ENCODE peak calls at places on chromosomes 16 and 17, in seven cellular contexts. W is cortex of kidney; I is nephron progenitor cell; H is adipocyte; G is cardiac muscle cell; B is IMR-90; S is stimulated activated CD4-positive, alpha-beta T cell treated with anti-CD3 and anti-CD28 coated beads, Interleukin-4, amount 100 ng/mL, for 48 hours. J is an unnamed sample.

GRCh38 chr17:64920026-64920418 is 744 bp upstream of the LRRC37A3 start:
- DNase-seq in I (no peak), G (no peak), H (peak; percentile 46), W (no peak), B (no peak), S (no peak), J (no peak)

GRCh38 chr17:70699408-70699807 is 530.1 kb downstream of the KCNJ2 start:
- DNase-seq in G (no peak), S (no peak), W (no peak), B (no peak), H (no peak), I (no peak), J (no peak)

GRCh38 chr16:3945751-3946603 is 65.5 kb upstream of the CREBBP start:
- DNase-seq in W (no peak), H (peak; percentile 97), B (peak; percentile 99), S (no peak), G (peak; percentile 69), I (no peak), J (no peak)

GRCh38 chr17:76153640-76154039 is 12.6 kb upstream of the FOXJ1 start:
- DNase-seq in B (peak; percentile 12), W (no peak), H (peak; percentile 9), I (no peak), G (no peak), S (no peak), J (no peak)

GRCh38 chr17:2571523-2572303 is 21.7 kb upstream of the PAFAH1B1 start:
- DNase-seq in B (no peak), S (no peak), I (no peak), H (no peak), G (no peak), W (no peak), J (no peak)

GRCh38 chr16:70159355-70160348 is 13.9 kb upstream of the CLEC18C start:
- DNase-seq in W (no peak), S (no peak), B (peak; percentile 58), H (peak; percentile 50), G (peak; percentile 20), I (no peak), J (peak; percentile 50)

GRCh38 chr16:85602831-85603755 is 10.0 kb upstream of the GSE1 start:
- DNase-seq in H (no peak), W (no peak), S (no peak), G (no peak), I (no peak), B (no peak), J (no peak)

GRCh38 chr17:30021708-30022317 is 80.4 kb downstream of the EFCAB5 start:
- DNase-seq in S (no peak), W (no peak), H (peak; percentile 78), G (peak; percentile 67), I (peak; percentile 14), B (peak; percentile 61), J (no peak)

GRCh38 chr17:57869599-57870282 is 19.9 kb upstream of the MRPS23 start:
- DNase-seq in I (no peak), W (no peak), G (no peak), S (no peak), B (peak; percentile 97), H (peak; percentile 84), J (no peak)

GRCh38 chr16:10852948-10853347 is 24.1 kb upstream of the CIITA start:
- DNase-seq in B (no peak), I (no peak), H (no peak), W (no peak), S (no peak), G (no peak), J (no peak)

GRCh38 chr17:79841369-79842135 is 2.3 kb upstream of the CBX4 start:
- DNase-seq in S (no peak), G (no peak), B (no peak), I (peak; percentile 39), H (no peak), W (no peak), J (no peak)

GRCh38 chr17:78791840-78792709 is 10.0 kb upstream of the CYTH1 start:
- DNase-seq in I (no peak), H (no peak), G (no peak), B (no peak), S (no peak), W (no peak), J (no peak)

GRCh38 chr17:28334176-28334575 is 1.1 kb downstream of the IFT20 start:
- DNase-seq in W (no peak), B (peak; percentile 19), G (no peak), S (no peak), I (no peak), H (peak; percentile 37), J (no peak)

GRCh38 chr17:2703181-2703580 is 8.4 kb downstream of the CLUH start:
- DNase-seq in B (no peak), S (no peak), I (no peak), W (no peak), H (no peak), G (no peak), J (no peak)

GRCh38 chr17:75078097-75079022 is 9.4 kb upstream of the SLC16A5 start:
- DNase-seq in B (peak; percentile 78), I (no peak), W (no peak), S (no peak), H (peak; percentile 77), G (no peak), J (no peak)

GRCh38 chr17:40364121-40364861 is at the start of gene GJD3:
- DNase-seq in W (no peak), H (no peak), I (no peak), G (no peak), S (no peak), B (no peak), J (no peak)

GRCh38 chr17:69335018-69335417 is 8.1 kb upstream of the ABCA5 start:
- DNase-seq in H (peak; percentile 72), G (peak; percentile 23), I (no peak), S (no peak), B (peak; percentile 60), W (no peak), J (no peak)

GRCh38 chr17:18026408-18026776 is 12.6 kb downstream of the ATPAF2 start:
- DNase-seq in S (no peak), I (no peak), H (peak; percentile 45), B (peak; percentile 81), G (no peak), W (no peak), J (no peak)

GRCh38 chr16:10088380-10088793 is 93.8 kb downstream of the GRIN2A start:
- DNase-seq in I (no peak), B (no peak), S (no peak), H (peak; percentile 37), G (peak; percentile 82), W (no peak), J (no peak)

GRCh38 chr17:80833952-80834895 is 157.4 kb upstream of the CHMP6 start:
- DNase-seq in G (no peak), B (peak; percentile 73), W (no peak), S (no peak), I (no peak), H (peak; percentile 78), J (no peak)

GRCh38 chr16:78742501-78743283 is 643.2 kb downstream of the WWOX start:
- DNase-seq in H (no peak), S (peak; percentile 80), I (no peak), B (peak; percentile 27), W (no peak), G (no peak), J (peak; percentile 88)

GRCh38 chr16:14501331-14502255 is 128.5 kb downstream of the PARN start:
- DNase-seq in G (peak; percentile 64), B (peak; percentile 94), H (peak; percentile 94), S (no peak), W (no peak), I (peak; percentile 39), J (no peak)

GRCh38 chr17:32881054-32881453 is 4.1 kb upstream of the MYO1D start:
- DNase-seq in H (no peak), I (peak; percentile 9), W (no peak), B (no peak), G (no peak), S (no peak), J (no peak)

GRCh38 chr16:57997528-57998265 is 2.8 kb downstream of the ZNF319 start:
- DNase-seq in G (no peak), W (no peak), I (no peak), H (no peak), B (no peak), S (no peak), J (no peak)

GRCh38 chr17:16950488-16950887 is 21.4 kb downstream of the TNFRSF13B start:
- DNase-seq in W (no peak), S (no peak), B (no peak), I (no peak), H (no peak), G (no peak), J (no peak)

GRCh38 chr17:37802712-37803416 is 58.0 kb upstream of the HNF1B start:
- DNase-seq in B (peak; percentile 80), W (no peak), H (peak; percentile 70), G (no peak), S (no peak), I (no peak), J (no peak)

GRCh38 chr17:59377410-59377809 is 46.0 kb downstream of the YPEL2 start:
- DNase-seq in W (no peak), B (peak; percentile 49), G (no peak), H (no peak), S (no peak), I (no peak), J (no peak)

GRCh38 chr16:21626659-21627277 is 25.6 kb downstream of the IGSF6 start:
- DNase-seq in B (peak; percentile 88), W (no peak), I (peak; percentile 12), H (peak; percentile 91), S (no peak), G (peak; percentile 33), J (no peak)

GRCh38 chr17:29715680-29716079 is 93.0 kb upstream of the CORO6 start:
- DNase-seq in G (no peak), H (no peak), I (no peak), W (no peak), B (no peak), S (no peak), J (no peak)

GRCh38 chr16:89446975-89447293 is 43.4 kb downstream of the ANKRD11 start:
- DNase-seq in S (no peak), W (no peak), I (no peak), G (no peak), H (no peak), B (no peak), J (no peak)

GRCh38 chr16:56964243-56965148 is 2.7 kb downstream of the CETP start:
- DNase-seq in S (peak; percentile 97), B (peak; percentile 84), H (peak; percentile 38), W (no peak), G (peak; percentile 90), I (peak; percentile 94), J (peak; percentile 97)

GRCh38 chr16:31876955-31877828 is 3.6 kb downstream of the ZNF267 start:
- DNase-seq in B (peak; percentile 96), W (no peak), I (no peak), S (peak; percentile 59), G (no peak), H (peak; percentile 80), J (peak; percentile 41)

GRCh38 chr16:29680180-29680598 is 1.2 kb downstream of the QPRT start:
- DNase-seq in G (no peak), W (no peak), I (peak; percentile 18), B (no peak), S (no peak), H (no peak), J (no peak)

GRCh38 chr17:70929226-70929625 is 759.9 kb downstream of the KCNJ2 start:
- DNase-seq in G (no peak), W (no peak), B (peak; percentile 16), I (no peak), S (no peak), H (no peak), J (no peak)

GRCh38 chr16:14353340-14353739 is 276.7 kb downstream of the PARN start:
- DNase-seq in G (no peak), H (no peak), I (no peak), S (no peak), W (no peak), B (no peak), J (no peak)

GRCh38 chr17:28618464-28618863 is 4.5 kb upstream of the RSKR start:
- DNase-seq in S (no peak), H (no peak), G (no peak), W (no peak), B (no peak), I (no peak), J (no peak)

GRCh38 chr16:47888142-47888541 is 267.7 kb downstream of the ABCC12 start:
- DNase-seq in B (peak; percentile 49), H (peak; percentile 73), W (no peak), G (no peak), S (no peak), I (no peak), J (no peak)